ENCODE peak calls at places on chromosomes 4 and X, in seven cellular contexts. One of them, this sample, is unnamed.

GRCh38 chr4:15402146-15402545 is 25.7 kb upstream of the C1QTNF7 start:
- DNase-seq in activated CD4-positive, alpha-beta T cell treated with anti-CD3 and anti-CD28 coated beads, Interleukin-2, amount 50 U/mL, for 1 hour: no peak
- DNase-seq in kidney tubule cell: no peak
- DNase-seq in nephron progenitor cell: no peak
- DNase-seq in naive thymus-derived CD4-positive, alpha-beta T cell: no peak
- DNase-seq in effector memory CD8-positive, alpha-beta T cell: no peak
- DNase-seq in HFFc6: peak
- DNase-seq in this sample: no peak

GRCh38 chr4:73718375-73719373 is 21.7 kb upstream of the CXCL8 start:
- DNase-seq in HFFc6: no peak
- DNase-seq in activated CD4-positive, alpha-beta T cell treated with anti-CD3 and anti-CD28 coated beads, Interleukin-2, amount 50 U/mL, for 1 hour: no peak
- DNase-seq in kidney tubule cell: peak
- DNase-seq in nephron progenitor cell: no peak
- DNase-seq in effector memory CD8-positive, alpha-beta T cell: no peak
- DNase-seq in naive thymus-derived CD4-positive, alpha-beta T cell: no peak
- DNase-seq in this sample: no peak

GRCh38 chr4:127250577-127250976 is 382.2 kb upstream of the INTU start:
- DNase-seq in nephron progenitor cell: no peak
- DNase-seq in effector memory CD8-positive, alpha-beta T cell: no peak
- DNase-seq in naive thymus-derived CD4-positive, alpha-beta T cell: no peak
- DNase-seq in HFFc6: no peak
- DNase-seq in kidney tubule cell: no peak
- DNase-seq in activated CD4-positive, alpha-beta T cell treated with anti-CD3 and anti-CD28 coated beads, Interleukin-2, amount 50 U/mL, for 1 hour: no peak
- DNase-seq in this sample: no peak

GRCh38 chrX:276588-277171 is 4.5 kb upstream of the PLCXD1 start:
- DNase-seq in nephron progenitor cell: peak
- DNase-seq in effector memory CD8-positive, alpha-beta T cell: no peak
- DNase-seq in naive thymus-derived CD4-positive, alpha-beta T cell: no peak
- DNase-seq in HFFc6: peak
- DNase-seq in activated CD4-positive, alpha-beta T cell treated with anti-CD3 and anti-CD28 coated beads, Interleukin-2, amount 50 U/mL, for 1 hour: no peak
- DNase-seq in kidney tubule cell: peak
- DNase-seq in this sample: no peak

GRCh38 chr4:76272091-76272490 is 20.6 kb downstream of the FAM47E start:
- DNase-seq in naive thymus-derived CD4-positive, alpha-beta T cell: no peak
- DNase-seq in effector memory CD8-positive, alpha-beta T cell: no peak
- DNase-seq in activated CD4-positive, alpha-beta T cell treated with anti-CD3 and anti-CD28 coated beads, Interleukin-2, amount 50 U/mL, for 1 hour: no peak
- DNase-seq in HFFc6: no peak
- DNase-seq in kidney tubule cell: peak
- DNase-seq in nephron progenitor cell: no peak
- DNase-seq in this sample: no peak

GRCh38 chr4:629636-629915 is 4.2 kb downstream of the PDE6B start:
- DNase-seq in activated CD4-positive, alpha-beta T cell treated with anti-CD3 and anti-CD28 coated beads, Interleukin-2, amount 50 U/mL, for 1 hour: no peak
- DNase-seq in kidney tubule cell: no peak
- DNase-seq in nephron progenitor cell: no peak
- DNase-seq in effector memory CD8-positive, alpha-beta T cell: no peak
- DNase-seq in HFFc6: no peak
- DNase-seq in naive thymus-derived CD4-positive, alpha-beta T cell: no peak
- DNase-seq in this sample: no peak

GRCh38 chr4:8370835-8371234 is 69.7 kb downstream of the ACOX3 start:
- DNase-seq in effector memory CD8-positive, alpha-beta T cell: no peak
- DNase-seq in activated CD4-positive, alpha-beta T cell treated with anti-CD3 and anti-CD28 coated beads, Interleukin-2, amount 50 U/mL, for 1 hour: no peak
- DNase-seq in nephron progenitor cell: no peak
- DNase-seq in kidney tubule cell: peak
- DNase-seq in HFFc6: no peak
- DNase-seq in naive thymus-derived CD4-positive, alpha-beta T cell: no peak
- DNase-seq in this sample: no peak

GRCh38 chr4:94588900-94589693 is 137.4 kb downstream of the PDLIM5 start:
- DNase-seq in naive thymus-derived CD4-positive, alpha-beta T cell: no peak
- DNase-seq in effector memory CD8-positive, alpha-beta T cell: no peak
- DNase-seq in HFFc6: peak
- DNase-seq in nephron progenitor cell: no peak
- DNase-seq in kidney tubule cell: no peak
- DNase-seq in activated CD4-positive, alpha-beta T cell treated with anti-CD3 and anti-CD28 coated beads, Interleukin-2, amount 50 U/mL, for 1 hour: no peak
- DNase-seq in this sample: no peak

GRCh38 chrX:153900806-153901752 is 3.4 kb upstream of the AVPR2 start:
- DNase-seq in naive thymus-derived CD4-positive, alpha-beta T cell: peak
- DNase-seq in effector memory CD8-positive, alpha-beta T cell: peak
- DNase-seq in kidney tubule cell: peak
- DNase-seq in activated CD4-positive, alpha-beta T cell treated with anti-CD3 and anti-CD28 coated beads, Interleukin-2, amount 50 U/mL, for 1 hour: peak
- DNase-seq in HFFc6: peak
- DNase-seq in nephron progenitor cell: no peak
- DNase-seq in this sample: peak

GRCh38 chrX:129693343-129693742 is 38.6 kb upstream of the APLN start:
- DNase-seq in nephron progenitor cell: no peak
- DNase-seq in effector memory CD8-positive, alpha-beta T cell: no peak
- DNase-seq in naive thymus-derived CD4-positive, alpha-beta T cell: no peak
- DNase-seq in activated CD4-positive, alpha-beta T cell treated with anti-CD3 and anti-CD28 coated beads, Interleukin-2, amount 50 U/mL, for 1 hour: no peak
- DNase-seq in HFFc6: no peak
- DNase-seq in kidney tubule cell: no peak
- DNase-seq in this sample: no peak

GRCh38 chr4:149164282-149164681 is 651.4 kb downstream of the IQCM start:
- DNase-seq in effector memory CD8-positive, alpha-beta T cell: no peak
- DNase-seq in HFFc6: peak
- DNase-seq in naive thymus-derived CD4-positive, alpha-beta T cell: no peak
- DNase-seq in kidney tubule cell: peak
- DNase-seq in nephron progenitor cell: no peak
- DNase-seq in activated CD4-positive, alpha-beta T cell treated with anti-CD3 and anti-CD28 coated beads, Interleukin-2, amount 50 U/mL, for 1 hour: no peak
- DNase-seq in this sample: no peak

GRCh38 chr4:169315530-169316306 is 45.0 kb upstream of the SH3RF1 start:
- DNase-seq in kidney tubule cell: peak
- DNase-seq in naive thymus-derived CD4-positive, alpha-beta T cell: no peak
- DNase-seq in nephron progenitor cell: peak
- DNase-seq in effector memory CD8-positive, alpha-beta T cell: no peak
- DNase-seq in HFFc6: peak
- DNase-seq in activated CD4-positive, alpha-beta T cell treated with anti-CD3 and anti-CD28 coated beads, Interleukin-2, amount 50 U/mL, for 1 hour: no peak
- DNase-seq in this sample: no peak

GRCh38 chrX:143754183-143754582 is 33.6 kb upstream of the SPANXN2 start:
- DNase-seq in activated CD4-positive, alpha-beta T cell treated with anti-CD3 and anti-CD28 coated beads, Interleukin-2, amount 50 U/mL, for 1 hour: no peak
- DNase-seq in naive thymus-derived CD4-positive, alpha-beta T cell: no peak
- DNase-seq in kidney tubule cell: peak
- DNase-seq in effector memory CD8-positive, alpha-beta T cell: no peak
- DNase-seq in HFFc6: no peak
- DNase-seq in nephron progenitor cell: no peak
- DNase-seq in this sample: no peak

GRCh38 chr4:121011138-121011537 is 61.2 kb downstream of the NDNF start:
- DNase-seq in kidney tubule cell: no peak
- DNase-seq in HFFc6: no peak
- DNase-seq in naive thymus-derived CD4-positive, alpha-beta T cell: no peak
- DNase-seq in activated CD4-positive, alpha-beta T cell treated with anti-CD3 and anti-CD28 coated beads, Interleukin-2, amount 50 U/mL, for 1 hour: no peak
- DNase-seq in nephron progenitor cell: no peak
- DNase-seq in effector memory CD8-positive, alpha-beta T cell: no peak
- DNase-seq in this sample: no peak

GRCh38 chrX:118156953-118157608 is 40.5 kb upstream of the KLHL13 start:
- DNase-seq in effector memory CD8-positive, alpha-beta T cell: no peak
- DNase-seq in naive thymus-derived CD4-positive, alpha-beta T cell: no peak
- DNase-seq in nephron progenitor cell: no peak
- DNase-seq in activated CD4-positive, alpha-beta T cell treated with anti-CD3 and anti-CD28 coated beads, Interleukin-2, amount 50 U/mL, for 1 hour: no peak
- DNase-seq in HFFc6: no peak
- DNase-seq in kidney tubule cell: no peak
- DNase-seq in this sample: no peak

GRCh38 chr4:171676555-171677215 is 136.5 kb upstream of the GALNTL6 start:
- DNase-seq in kidney tubule cell: peak
- DNase-seq in effector memory CD8-positive, alpha-beta T cell: no peak
- DNase-seq in activated CD4-positive, alpha-beta T cell treated with anti-CD3 and anti-CD28 coated beads, Interleukin-2, amount 50 U/mL, for 1 hour: no peak
- DNase-seq in HFFc6: no peak
- DNase-seq in nephron progenitor cell: no peak
- DNase-seq in naive thymus-derived CD4-positive, alpha-beta T cell: no peak
- DNase-seq in this sample: no peak

GRCh38 chr4:68950033-68950432 is 1.6 kb downstream of the UGT2A3 start:
- DNase-seq in effector memory CD8-positive, alpha-beta T cell: no peak
- DNase-seq in nephron progenitor cell: no peak
- DNase-seq in naive thymus-derived CD4-positive, alpha-beta T cell: no peak
- DNase-seq in kidney tubule cell: no peak
- DNase-seq in activated CD4-positive, alpha-beta T cell treated with anti-CD3 and anti-CD28 coated beads, Interleukin-2, amount 50 U/mL, for 1 hour: no peak
- DNase-seq in HFFc6: no peak
- DNase-seq in this sample: no peak

GRCh38 chrX:37716502-37717068 is 31.0 kb downstream of the XK start:
- DNase-seq in kidney tubule cell: no peak
- DNase-seq in HFFc6: no peak
- DNase-seq in naive thymus-derived CD4-positive, alpha-beta T cell: no peak
- DNase-seq in activated CD4-positive, alpha-beta T cell treated with anti-CD3 and anti-CD28 coated beads, Interleukin-2, amount 50 U/mL, for 1 hour: no peak
- DNase-seq in nephron progenitor cell: no peak
- DNase-seq in effector memory CD8-positive, alpha-beta T cell: no peak
- DNase-seq in this sample: no peak

GRCh38 chrX:133838761-133839676 is 146.4 kb downstream of the GPC3 start:
- DNase-seq in effector memory CD8-positive, alpha-beta T cell: peak
- DNase-seq in activated CD4-positive, alpha-beta T cell treated with anti-CD3 and anti-CD28 coated beads, Interleukin-2, amount 50 U/mL, for 1 hour: peak
- DNase-seq in kidney tubule cell: peak
- DNase-seq in nephron progenitor cell: peak
- DNase-seq in HFFc6: no peak
- DNase-seq in naive thymus-derived CD4-positive, alpha-beta T cell: peak
- DNase-seq in this sample: no peak

GRCh38 chrX:140712413-140713173 is 3.0 kb downstream of the LINC00632 start:
- DNase-seq in naive thymus-derived CD4-positive, alpha-beta T cell: peak
- DNase-seq in activated CD4-positive, alpha-beta T cell treated with anti-CD3 and anti-CD28 coated beads, Interleukin-2, amount 50 U/mL, for 1 hour: peak
- DNase-seq in kidney tubule cell: peak
- DNase-seq in nephron progenitor cell: peak
- DNase-seq in HFFc6: peak
- DNase-seq in effector memory CD8-positive, alpha-beta T cell: no peak
- DNase-seq in this sample: no peak

GRCh38 chr4:89152972-89153371 is 41.6 kb downstream of the TIGD2 start:
- DNase-seq in nephron progenitor cell: no peak
- DNase-seq in activated CD4-positive, alpha-beta T cell treated with anti-CD3 and anti-CD28 coated beads, Interleukin-2, amount 50 U/mL, for 1 hour: no peak
- DNase-seq in naive thymus-derived CD4-positive, alpha-beta T cell: no peak
- DNase-seq in effector memory CD8-positive, alpha-beta T cell: no peak
- DNase-seq in HFFc6: no peak
- DNase-seq in kidney tubule cell: no peak
- DNase-seq in this sample: no peak

GRCh38 chr4:11589676-11590075 is 161.0 kb upstream of the HS3ST1 start:
- DNase-seq in activated CD4-positive, alpha-beta T cell treated with anti-CD3 and anti-CD28 coated beads, Interleukin-2, amount 50 U/mL, for 1 hour: no peak
- DNase-seq in kidney tubule cell: peak
- DNase-seq in effector memory CD8-positive, alpha-beta T cell: no peak
- DNase-seq in HFFc6: no peak
- DNase-seq in nephron progenitor cell: no peak
- DNase-seq in naive thymus-derived CD4-positive, alpha-beta T cell: no peak
- DNase-seq in this sample: no peak

GRCh38 chr4:173318648-173319211 is 15.4 kb downstream of the HMGB2 start:
- DNase-seq in activated CD4-positive, alpha-beta T cell treated with anti-CD3 and anti-CD28 coated beads, Interleukin-2, amount 50 U/mL, for 1 hour: no peak
- DNase-seq in effector memory CD8-positive, alpha-beta T cell: no peak
- DNase-seq in HFFc6: peak
- DNase-seq in naive thymus-derived CD4-positive, alpha-beta T cell: peak
- DNase-seq in nephron progenitor cell: no peak
- DNase-seq in kidney tubule cell: peak
- DNase-seq in this sample: no peak

GRCh38 chr4:73075832-73076231 is 6.3 kb upstream of the COX18 start:
- DNase-seq in HFFc6: no peak
- DNase-seq in kidney tubule cell: no peak
- DNase-seq in nephron progenitor cell: no peak
- DNase-seq in effector memory CD8-positive, alpha-beta T cell: no peak
- DNase-seq in activated CD4-positive, alpha-beta T cell treated with anti-CD3 and anti-CD28 coated beads, Interleukin-2, amount 50 U/mL, for 1 hour: no peak
- DNase-seq in naive thymus-derived CD4-positive, alpha-beta T cell: no peak
- DNase-seq in this sample: no peak

GRCh38 chr4:39942507-39942906 is 35.2 kb downstream of the PDS5A start:
- DNase-seq in activated CD4-positive, alpha-beta T cell treated with anti-CD3 and anti-CD28 coated beads, Interleukin-2, amount 50 U/mL, for 1 hour: no peak
- DNase-seq in HFFc6: no peak
- DNase-seq in nephron progenitor cell: no peak
- DNase-seq in kidney tubule cell: no peak
- DNase-seq in naive thymus-derived CD4-positive, alpha-beta T cell: no peak
- DNase-seq in effector memory CD8-positive, alpha-beta T cell: no peak
- DNase-seq in this sample: no peak

GRCh38 chr4:69092190-69092589 is 4.1 kb upstream of the UGT2B7 start:
- DNase-seq in HFFc6: peak
- DNase-seq in nephron progenitor cell: no peak
- DNase-seq in activated CD4-positive, alpha-beta T cell treated with anti-CD3 and anti-CD28 coated beads, Interleukin-2, amount 50 U/mL, for 1 hour: no peak
- DNase-seq in effector memory CD8-positive, alpha-beta T cell: no peak
- DNase-seq in kidney tubule cell: peak
- DNase-seq in naive thymus-derived CD4-positive, alpha-beta T cell: no peak
- DNase-seq in this sample: no peak

GRCh38 chrX:103453655-103454054 is 65.6 kb downstream of the RAB40A start:
- DNase-seq in nephron progenitor cell: no peak
- DNase-seq in effector memory CD8-positive, alpha-beta T cell: no peak
- DNase-seq in naive thymus-derived CD4-positive, alpha-beta T cell: no peak
- DNase-seq in kidney tubule cell: peak
- DNase-seq in HFFc6: peak
- DNase-seq in activated CD4-positive, alpha-beta T cell treated with anti-CD3 and anti-CD28 coated beads, Interleukin-2, amount 50 U/mL, for 1 hour: no peak
- DNase-seq in this sample: no peak

GRCh38 chrX:38882894-38883620 is 81.8 kb downstream of the MID1IP1 start:
- DNase-seq in HFFc6: peak
- DNase-seq in effector memory CD8-positive, alpha-beta T cell: no peak
- DNase-seq in naive thymus-derived CD4-positive, alpha-beta T cell: no peak
- DNase-seq in kidney tubule cell: peak
- DNase-seq in nephron progenitor cell: no peak
- DNase-seq in activated CD4-positive, alpha-beta T cell treated with anti-CD3 and anti-CD28 coated beads, Interleukin-2, amount 50 U/mL, for 1 hour: no peak
- DNase-seq in this sample: no peak

GRCh38 chr4:122309988-122310626 is 68.7 kb upstream of the ADAD1 start:
- DNase-seq in activated CD4-positive, alpha-beta T cell treated with anti-CD3 and anti-CD28 coated beads, Interleukin-2, amount 50 U/mL, for 1 hour: no peak
- DNase-seq in nephron progenitor cell: no peak
- DNase-seq in HFFc6: peak
- DNase-seq in effector memory CD8-positive, alpha-beta T cell: no peak
- DNase-seq in kidney tubule cell: peak
- DNase-seq in naive thymus-derived CD4-positive, alpha-beta T cell: peak
- DNase-seq in this sample: no peak

GRCh38 chrX:20487227-20487626 is 220.5 kb upstream of the RPS6KA3 start:
- DNase-seq in kidney tubule cell: peak
- DNase-seq in naive thymus-derived CD4-positive, alpha-beta T cell: no peak
- DNase-seq in effector memory CD8-positive, alpha-beta T cell: no peak
- DNase-seq in HFFc6: peak
- DNase-seq in nephron progenitor cell: no peak
- DNase-seq in activated CD4-positive, alpha-beta T cell treated with anti-CD3 and anti-CD28 coated beads, Interleukin-2, amount 50 U/mL, for 1 hour: no peak
- DNase-seq in this sample: no peak

GRCh38 chrX:136656596-136656995 is 8.6 kb downstream of the CD40LG start:
- DNase-seq in kidney tubule cell: no peak
- DNase-seq in activated CD4-positive, alpha-beta T cell treated with anti-CD3 and anti-CD28 coated beads, Interleukin-2, amount 50 U/mL, for 1 hour: no peak
- DNase-seq in nephron progenitor cell: no peak
- DNase-seq in HFFc6: no peak
- DNase-seq in naive thymus-derived CD4-positive, alpha-beta T cell: no peak
- DNase-seq in effector memory CD8-positive, alpha-beta T cell: no peak
- DNase-seq in this sample: no peak

GRCh38 chr4:78204176-78204575 is 147.1 kb downstream of the FRAS1 start:
- DNase-seq in effector memory CD8-positive, alpha-beta T cell: no peak
- DNase-seq in HFFc6: no peak
- DNase-seq in kidney tubule cell: no peak
- DNase-seq in nephron progenitor cell: no peak
- DNase-seq in activated CD4-positive, alpha-beta T cell treated with anti-CD3 and anti-CD28 coated beads, Interleukin-2, amount 50 U/mL, for 1 hour: no peak
- DNase-seq in naive thymus-derived CD4-positive, alpha-beta T cell: no peak
- DNase-seq in this sample: no peak

GRCh38 chr4:173958445-173958844 is 325.0 kb downstream of the FBXO8 start:
- DNase-seq in effector memory CD8-positive, alpha-beta T cell: no peak
- DNase-seq in kidney tubule cell: peak
- DNase-seq in HFFc6: no peak
- DNase-seq in naive thymus-derived CD4-positive, alpha-beta T cell: no peak
- DNase-seq in nephron progenitor cell: no peak
- DNase-seq in activated CD4-positive, alpha-beta T cell treated with anti-CD3 and anti-CD28 coated beads, Interleukin-2, amount 50 U/mL, for 1 hour: no peak
- DNase-seq in this sample: no peak

GRCh38 chrX:18981124-18981807 is 2.6 kb downstream of the PHKA2 start:
- DNase-seq in HFFc6: peak
- DNase-seq in activated CD4-positive, alpha-beta T cell treated with anti-CD3 and anti-CD28 coated beads, Interleukin-2, amount 50 U/mL, for 1 hour: no peak
- DNase-seq in kidney tubule cell: no peak
- DNase-seq in effector memory CD8-positive, alpha-beta T cell: no peak
- DNase-seq in naive thymus-derived CD4-positive, alpha-beta T cell: no peak
- DNase-seq in nephron progenitor cell: no peak
- DNase-seq in this sample: no peak

GRCh38 chrX:115630204-115630603 is 69.2 kb downstream of the PLS3 start:
- DNase-seq in nephron progenitor cell: no peak
- DNase-seq in effector memory CD8-positive, alpha-beta T cell: no peak
- DNase-seq in kidney tubule cell: no peak
- DNase-seq in HFFc6: no peak
- DNase-seq in activated CD4-positive, alpha-beta T cell treated with anti-CD3 and anti-CD28 coated beads, Interleukin-2, amount 50 U/mL, for 1 hour: no peak
- DNase-seq in naive thymus-derived CD4-positive, alpha-beta T cell: no peak
- DNase-seq in this sample: no peak